ENCODE peak calls at places on chromosomes 4 and X, in four cellular contexts. One of them, this sample, is unnamed.

GRCh38 chr4:185868983-185869938 is 57.3 kb upstream of the SORBS2 start:
- DNase-seq in right cardiac atrium: no peak
- DNase-seq in M059J: peak
- DNase-seq in activated CD4-positive, alpha-beta T cell treated with anti-CD3 and anti-CD28 coated beads, Interleukin-2, amount 50 U/mL, for 1 hour: no peak
- DNase-seq in this sample: no peak

GRCh38 chr4:36348403-36348938 is 67.1 kb downstream of the DTHD1 start:
- DNase-seq in right cardiac atrium: no peak
- DNase-seq in M059J: no peak
- DNase-seq in activated CD4-positive, alpha-beta T cell treated with anti-CD3 and anti-CD28 coated beads, Interleukin-2, amount 50 U/mL, for 1 hour: no peak
- DNase-seq in this sample: peak

GRCh38 chrX:47843363-47843762 is 6.7 kb downstream of the ZNF81 start:
- DNase-seq in right cardiac atrium: no peak
- DNase-seq in M059J: peak
- DNase-seq in activated CD4-positive, alpha-beta T cell treated with anti-CD3 and anti-CD28 coated beads, Interleukin-2, amount 50 U/mL, for 1 hour: no peak
- DNase-seq in this sample: no peak

GRCh38 chr4:52788806-52789205 is 37.6 kb upstream of the ERVMER34-1 start:
- DNase-seq in right cardiac atrium: no peak
- DNase-seq in M059J: no peak
- DNase-seq in activated CD4-positive, alpha-beta T cell treated with anti-CD3 and anti-CD28 coated beads, Interleukin-2, amount 50 U/mL, for 1 hour: no peak
- DNase-seq in this sample: no peak

GRCh38 chr4:30616943-30617646 is 103.1 kb upstream of the PCDH7 start:
- DNase-seq in right cardiac atrium: no peak
- DNase-seq in M059J: peak
- DNase-seq in activated CD4-positive, alpha-beta T cell treated with anti-CD3 and anti-CD28 coated beads, Interleukin-2, amount 50 U/mL, for 1 hour: no peak
- DNase-seq in this sample: no peak

GRCh38 chrX:21958888-21959287 is 18.4 kb downstream of the SMS start:
- DNase-seq in right cardiac atrium: no peak
- DNase-seq in M059J: no peak
- DNase-seq in activated CD4-positive, alpha-beta T cell treated with anti-CD3 and anti-CD28 coated beads, Interleukin-2, amount 50 U/mL, for 1 hour: no peak
- DNase-seq in this sample: no peak

GRCh38 chrX:100674705-100675104 is 30.7 kb downstream of the SRPX2 start:
- DNase-seq in right cardiac atrium: no peak
- DNase-seq in M059J: no peak
- DNase-seq in activated CD4-positive, alpha-beta T cell treated with anti-CD3 and anti-CD28 coated beads, Interleukin-2, amount 50 U/mL, for 1 hour: no peak
- DNase-seq in this sample: no peak

GRCh38 chrX:123121241-123121640 is 62.8 kb upstream of the GRIA3 start:
- DNase-seq in right cardiac atrium: no peak
- DNase-seq in M059J: peak
- DNase-seq in activated CD4-positive, alpha-beta T cell treated with anti-CD3 and anti-CD28 coated beads, Interleukin-2, amount 50 U/mL, for 1 hour: no peak
- DNase-seq in this sample: no peak

GRCh38 chrX:13088155-13088485 is 43.7 kb upstream of the FAM9C start:
- DNase-seq in right cardiac atrium: no peak
- DNase-seq in M059J: no peak
- DNase-seq in activated CD4-positive, alpha-beta T cell treated with anti-CD3 and anti-CD28 coated beads, Interleukin-2, amount 50 U/mL, for 1 hour: no peak
- DNase-seq in this sample: no peak

GRCh38 chrX:31228415-31228832 is 156.6 kb upstream of the FTHL17 start:
- DNase-seq in right cardiac atrium: peak
- DNase-seq in M059J: no peak
- DNase-seq in activated CD4-positive, alpha-beta T cell treated with anti-CD3 and anti-CD28 coated beads, Interleukin-2, amount 50 U/mL, for 1 hour: no peak
- DNase-seq in this sample: no peak

This sample was measured in stimulated activated CD4-positive, alpha-beta T cell treated with anti-CD3 and anti-CD28 coated beads, Interleukin-4, amount 100 ng/mL, for 48 hours.